ENCODE peak calls at places on chromosome 5, in eight cellular contexts. W is fibroblast of villous mesenchyme, K is endothelial cell, H is Calu3, Z is ovary, V is heart left ventricle, X is RWPE1, M is right lobe of liver. J is an unnamed sample.

GRCh38 chr5:56838409-56839039 is 23.2 kb downstream of the MAP3K1 start:
- DNase-seq in W (peak; percentile 86), K (no peak), H (no peak), Z (no peak), V (no peak), X (peak; percentile 42), M (no peak), J (peak; percentile 78)

GRCh38 chr5:109865636-109866035 is 175.9 kb downstream of the MAN2A1 start:
- DNase-seq in W (peak; percentile 90), K (no peak), H (no peak), Z (no peak), V (no peak), X (peak; percentile 15), M (no peak), J (peak; percentile 95)

GRCh38 chr5:139137703-139138102 is 60.5 kb downstream of the SIL1 start:
- DNase-seq in W (peak; percentile 37), K (peak; percentile 12), H (peak; percentile 44), Z (no peak), V (no peak), X (no peak), M (no peak), J (peak; percentile 72)

GRCh38 chr5:150227606-150228273 is 37.9 kb downstream of the SLC6A7 start:
- DNase-seq in W (peak; percentile 80), K (no peak), H (no peak), Z (no peak), V (no peak), X (no peak), M (no peak), J (no peak)

GRCh38 chr5:124453221-124454032 is 293.0 kb downstream of the ZNF608 start:
- DNase-seq in W (peak; percentile 44), K (no peak), H (peak; percentile 44), Z (no peak), V (no peak), X (no peak), M (no peak), J (peak; percentile 73)

GRCh38 chr5:135491552-135492318 is 39.6 kb upstream of the TIFAB start:
- DNase-seq in W (no peak), K (no peak), H (no peak), Z (no peak), V (no peak), X (peak; percentile 98), M (no peak), J (no peak)

GRCh38 chr5:157608972-157609565 is 33.5 kb upstream of the ADAM19 start:
- DNase-seq in W (no peak), K (no peak), H (no peak), Z (no peak), V (no peak), X (no peak), M (no peak), J (no peak)

GRCh38 chr5:172501708-172502379 is 47.5 kb upstream of the SH3PXD2B start:
- DNase-seq in W (no peak), K (no peak), H (no peak), Z (peak; percentile 29), V (no peak), X (no peak), M (peak; percentile 19), J (no peak)

GRCh38 chr5:131186561-131187256 is 16.0 kb downstream of the LYRM7 start:
- DNase-seq in W (peak; percentile 51), K (no peak), H (no peak), Z (no peak), V (no peak), X (no peak), M (no peak), J (peak; percentile 46)

GRCh38 chr5:6872441-6873160 is 159.4 kb downstream of the TENT4A start:
- DNase-seq in W (no peak), K (no peak), H (no peak), Z (no peak), V (no peak), X (no peak), M (no peak), J (no peak)

GRCh38 chr5:151051066-151051930 is 29.5 kb downstream of the TNIP1 start:
- DNase-seq in W (peak; percentile 83), K (peak; percentile 84), H (peak; percentile 86), Z (peak; percentile 87), V (peak; percentile 84), X (peak; percentile 57), M (peak; percentile 80), J (peak; percentile 90)

GRCh38 chr5:116572375-116573278 is 2.0 kb downstream of the SEMA6A start:
- DNase-seq in W (no peak), K (peak; percentile 70), H (peak; percentile 63), Z (peak; percentile 53), V (peak; percentile 59), X (no peak), M (peak; percentile 45), J (peak; percentile 13)

GRCh38 chr5:141547488-141547887 is 58.6 kb downstream of the PCDHGC5 start:
- DNase-seq in W (peak; percentile 61), K (no peak), H (no peak), Z (no peak), V (no peak), X (no peak), M (no peak), J (peak; percentile 61)

GRCh38 chr5:134070979-134071849 is 43.3 kb upstream of the TCF7 start:
- DNase-seq in W (no peak), K (peak; percentile 15), H (peak; percentile 50), Z (peak; percentile 37), V (no peak), X (no peak), M (no peak), J (no peak)

GRCh38 chr5:37971483-37972024 is 131.7 kb upstream of the GDNF start:
- DNase-seq in W (no peak), K (no peak), H (no peak), Z (no peak), V (no peak), X (no peak), M (no peak), J (no peak)

GRCh38 chr5:37962389-37962788 is 122.5 kb upstream of the GDNF start:
- DNase-seq in W (no peak), K (no peak), H (no peak), Z (peak; percentile 55), V (no peak), X (no peak), M (no peak), J (no peak)

GRCh38 chr5:37966291-37966690 is 126.5 kb upstream of the GDNF start:
- DNase-seq in W (no peak), K (no peak), H (no peak), Z (no peak), V (no peak), X (no peak), M (no peak), J (no peak)
- TF ChIP-seq CTCF in W (no peak), K (no peak), H (no peak), Z (no peak), V (no peak), X (no peak), M (no peak), J (no peak)

GRCh38 chr5:144191998-144192397 is 21.3 kb downstream of the KCTD16 start:
- DNase-seq in W (peak; percentile 88), K (no peak), H (peak; percentile 27), Z (no peak), V (no peak), X (peak; percentile 42), M (no peak), J (peak; percentile 93)
- TF ChIP-seq CTCF in W (peak; percentile 47), K (peak; percentile 34), H (peak; percentile 31), Z (no peak), V (peak; percentile 7), X (peak; percentile 15), M (peak; percentile 21), J (peak; percentile 63)

GRCh38 chr5:137466888-137467287 is 32.2 kb downstream of the SPOCK1 start:
- DNase-seq in W (peak; percentile 3), K (no peak), H (no peak), Z (no peak), V (no peak), X (no peak), M (no peak), J (no peak)

GRCh38 chr5:137462816-137463520 is 36.2 kb downstream of the SPOCK1 start:
- DNase-seq in W (no peak), K (no peak), H (no peak), Z (no peak), V (no peak), X (no peak), M (no peak), J (no peak)

GRCh38 chr5:137465930-137466329 is 33.2 kb downstream of the SPOCK1 start:
- DNase-seq in W (no peak), K (no peak), H (no peak), Z (no peak), V (no peak), X (no peak), M (no peak), J (no peak)

DNA sequence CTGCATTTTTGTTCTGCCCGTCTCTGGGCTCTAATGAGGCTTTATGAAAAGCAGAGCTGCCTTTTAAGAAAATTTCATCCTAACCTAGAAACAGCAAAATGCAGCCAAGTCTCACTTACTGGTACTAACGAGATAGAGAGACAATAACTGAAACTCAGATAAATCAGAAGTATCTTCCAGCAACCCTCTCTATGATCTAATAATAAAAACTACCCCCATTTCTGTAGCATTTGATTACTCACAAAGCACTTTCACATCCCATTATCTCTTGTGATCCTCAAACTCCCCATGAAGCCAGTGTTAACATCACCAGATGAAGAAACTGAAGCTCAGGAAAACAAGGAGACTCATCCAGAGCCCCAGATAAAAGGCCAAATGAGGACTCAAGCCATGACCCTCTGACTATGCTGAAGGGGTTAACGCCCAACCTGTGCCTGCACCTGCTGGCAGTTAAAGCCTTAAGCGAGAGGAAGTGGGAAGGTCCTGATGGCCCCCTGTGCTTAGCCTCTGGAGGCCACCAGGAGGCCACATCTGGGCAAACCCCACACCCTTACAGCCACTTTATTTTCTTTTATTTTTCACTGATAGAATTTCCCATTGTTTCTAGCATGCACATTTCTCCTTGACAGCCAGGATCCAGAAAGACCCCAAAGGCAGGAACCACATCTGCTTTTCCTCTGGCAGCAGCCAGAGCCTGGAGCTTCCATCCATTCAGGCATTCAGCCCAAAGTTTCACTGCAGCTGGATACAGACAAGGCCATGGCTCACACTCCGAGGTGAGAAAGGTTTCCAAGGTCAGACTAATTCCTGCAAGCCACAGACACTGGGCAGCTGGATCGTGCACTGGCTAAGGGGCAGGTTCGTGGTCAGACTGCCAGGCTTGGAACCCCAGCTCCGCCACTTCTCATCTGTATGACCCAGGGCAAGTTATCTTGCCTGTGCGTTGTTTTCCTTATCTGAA is 37.2 kb downstream of the SPOCK1 start:
- DNase-seq in W (no peak), K (no peak), H (no peak), Z (no peak), V (no peak), X (no peak), M (no peak), J (no peak)
- TF ChIP-seq CTCF in W (no peak), K (no peak), H (no peak), Z (no peak), V (no peak), X (no peak), M (no peak), J (no peak)

GRCh38 chr5:35717718-35718117 is 100.1 kb downstream of the SPEF2 start:
- DNase-seq in W (no peak), K (no peak), H (no peak), Z (no peak), V (no peak), X (no peak), M (no peak), J (no peak)
- TF ChIP-seq CTCF in W (no peak), K (no peak), H (no peak), Z (no peak), V (no peak), X (no peak), M (no peak), J (no peak)

J was measured in choroid plexus epithelial cell.